ENCODE peak calls at places on chromosomes 13 and 19, in four cellular contexts. R is IMR-90, L is H1, Q is mesendoderm. I is an unnamed sample.

GRCh38 chr13:51998723-51999471 is 12.4 kb downstream of the ATP7B start:
- DNase-seq in R (no peak), L (no peak), Q (peak), I (no peak)

GRCh38 chr13:28820099-28821051 is at the start of gene MTUS2:
- DNase-seq in R (no peak), L (no peak), Q (peak), I (peak)

GRCh38 chr13:113976711-113977684 is 3.1 kb upstream of the C13orf46 start:
- DNase-seq in R (peak), L (no peak), Q (peak), I (no peak)

GRCh38 chr19:16627194-16627927 is 643 bp downstream of the MED26 start:
- DNase-seq in R (no peak), L (no peak), Q (peak), I (no peak)

GRCh38 chr19:46574533-46574932 is 26.6 kb upstream of the CALM3 start:
- DNase-seq in R (no peak), L (no peak), Q (peak), I (no peak)

GRCh38 chr19:13100871-13101589 is 1.6 kb downstream of the LYL1 start:
- DNase-seq in R (no peak), L (no peak), Q (peak), I (no peak)

GRCh38 chr13:28324181-28324789 is 170.6 kb downstream of the FLT1 start:
- DNase-seq in R (peak), L (peak), Q (peak), I (peak)

GRCh38 chr13:37791699-37792098 is 77.9 kb downstream of the TRPC4 start:
- DNase-seq in R (peak), L (no peak), Q (no peak), I (no peak)

GRCh38 chr13:59531571-59532091 is 632.1 kb downstream of the DIAPH3 start:
- DNase-seq in R (peak), L (no peak), Q (peak), I (peak)

GRCh38 chr13:113819731-113820715 is 43.9 kb downstream of the GAS6 start:
- DNase-seq in R (no peak), L (no peak), Q (no peak), I (no peak)

GRCh38 chr13:29861694-29862110 is 11.3 kb upstream of the UBL3 start:
- DNase-seq in R (peak), L (no peak), Q (peak), I (no peak)

GRCh38 chr13:64311112-64311511 is 2895.5 kb upstream of the PCDH20 start:
- DNase-seq in R (no peak), L (no peak), Q (no peak), I (no peak)

GRCh38 chr19:47438793-47439220 is 19.5 kb upstream of the MEIS3 start:
- DNase-seq in R (no peak), L (no peak), Q (no peak), I (peak)

GRCh38 chr19:58009301-58009665 is 6.7 kb upstream of the ZNF606 start:
- DNase-seq in R (no peak), L (no peak), Q (no peak), I (no peak)

GRCh38 chr19:6720369-6721112 is at the start of gene C3:
- DNase-seq in R (peak), L (no peak), Q (no peak), I (no peak)

GRCh38 chr13:95800455-95800854 is 123.5 kb downstream of the DNAJC3 start:
- DNase-seq in R (peak), L (no peak), Q (no peak), I (no peak)

GRCh38 chr13:24381539-24382265 is 72.3 kb downstream of the C1QTNF9 start:
- DNase-seq in R (peak), L (no peak), Q (no peak), I (no peak)

GRCh38 chr19:45866400-45867176 is 2.5 kb downstream of the FOXA3 start:
- DNase-seq in R (no peak), L (no peak), Q (no peak), I (no peak)

GRCh38 chr19:55340784-55341147 is 1.1 kb downstream of the KMT5C start:
- DNase-seq in R (no peak), L (no peak), Q (no peak), I (peak)

GRCh38 chr13:92941167-92941566 is 285.4 kb upstream of the GPC6 start:
- DNase-seq in R (no peak), L (no peak), Q (no peak), I (no peak)

GRCh38 chr13:77544365-77544764 is 8.9 kb downstream of the SCEL start:
- DNase-seq in R (no peak), L (no peak), Q (no peak), I (no peak)

GRCh38 chr13:28654276-28654675 is 4.7 kb upstream of the POMP start:
- DNase-seq in R (peak), L (no peak), Q (no peak), I (no peak)

GRCh38 chr19:45474941-45475516 is 7.2 kb downstream of the FOSB start:
- DNase-seq in R (peak), L (no peak), Q (no peak), I (no peak)

GRCh38 chr19:10587022-10587838 is at the start of gene AP1M2:
- DNase-seq in R (no peak), L (peak), Q (peak), I (peak)

GRCh38 chr19:6233051-6233826 is 46.5 kb downstream of the MLLT1 start:
- DNase-seq in R (peak), L (no peak), Q (no peak), I (no peak)

GRCh38 chr19:38389101-38389925 is 816 bp downstream of the SPRED3 start:
- DNase-seq in R (peak), L (no peak), Q (peak), I (peak)

GRCh38 chr13:25732146-25732865 is 319.5 kb downstream of the SHISA2 start:
- DNase-seq in R (peak), L (no peak), Q (no peak), I (no peak)

GRCh38 chr19:34480491-34480890 is 1.1 kb upstream of the WTIP start:
- DNase-seq in R (no peak), L (no peak), Q (no peak), I (no peak)
- H4K5ac ChIP-seq in R (peak), L (no peak), Q (no peak), I (no peak)

DNA sequence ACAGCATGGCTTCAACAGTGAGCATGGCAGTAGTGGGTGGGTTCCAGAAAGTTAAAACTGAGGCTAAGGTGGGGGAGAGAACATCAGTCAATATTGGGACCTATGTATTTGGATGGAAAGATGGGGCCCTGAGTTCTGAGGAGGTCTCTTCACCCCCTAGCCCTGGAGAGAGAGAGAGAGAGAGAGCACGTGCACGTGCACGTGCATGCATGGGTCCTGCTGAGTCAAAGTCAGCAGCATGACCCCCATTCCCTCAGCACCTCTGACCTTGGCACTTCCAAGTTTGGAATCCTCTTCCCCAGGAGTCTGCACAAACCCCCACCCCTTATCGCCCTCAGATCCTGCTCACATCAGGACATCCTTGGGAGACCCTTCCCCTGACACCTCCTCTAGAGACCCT is 32.5 kb upstream of the CEACAM1 start:
- DNase-seq in R (no peak), L (no peak), Q (no peak), I (no peak)
- H4K5ac ChIP-seq in R (no peak), L (no peak), Q (no peak), I (no peak)

GRCh38 chr19:30391554-30392551 is 19.7 kb downstream of the ZNF536 start:
- DNase-seq in R (no peak), L (peak), Q (peak), I (peak)
- H4K5ac ChIP-seq in R (no peak), L (no peak), Q (no peak), I (no peak)

DNA sequence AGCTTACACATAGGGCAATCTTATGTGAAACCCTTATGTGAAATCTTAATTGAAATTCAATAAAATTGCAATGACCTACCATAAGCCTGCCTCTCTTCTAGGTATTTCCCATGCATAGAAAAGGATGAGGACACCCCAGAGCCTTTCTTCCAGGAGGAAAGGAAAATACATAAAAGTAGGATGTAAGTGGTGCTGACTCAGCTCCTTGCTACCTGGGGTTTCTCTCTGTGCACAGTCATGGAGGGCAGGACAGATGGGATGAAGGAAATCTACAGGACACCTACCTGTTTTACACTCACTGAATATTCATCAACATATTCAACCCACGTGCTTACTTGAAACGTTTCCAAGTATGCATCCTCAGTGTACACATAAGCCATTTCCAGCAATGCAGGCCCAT is 1299.2 kb upstream of the SLC10A2 start:
- DNase-seq in R (no peak), L (no peak), Q (no peak), I (no peak)
- H4K5ac ChIP-seq in R (no peak), L (no peak), Q (no peak), I (no peak)

I was measured in H9.